ENCODE peak calls at places on chromosomes 16 and 17, in eight cellular contexts. T is colonic mucosa, L is fibroblast of mammary gland, D is ascending aorta, B is Calu3, G is psoas muscle, H is heart left ventricle, F is nephron progenitor cell. W is an unnamed sample.

GRCh38 chr17:879546-879945 is 97.4 kb downstream of the MRM3 start:
- DNase-seq in T (peak; percentile 55), L (peak; percentile 92), D (peak; percentile 18), B (peak; percentile 68), G (peak; percentile 86), H (peak; percentile 84), F (peak; percentile 60), W (peak; percentile 54)

GRCh38 chr17:15900871-15901270 is 44.1 kb upstream of the ADORA2B start:
- DNase-seq in T (no peak), L (no peak), D (no peak), B (no peak), G (no peak), H (no peak), F (no peak), W (no peak)

GRCh38 chr17:36500745-36501225 is 14.3 kb downstream of the ZNHIT3 start:
- DNase-seq in T (no peak), L (no peak), D (no peak), B (no peak), G (no peak), H (no peak), F (no peak), W (no peak)

GRCh38 chr16:23704772-23705516 is 8.1 kb downstream of the ERN2 start:
- DNase-seq in T (no peak), L (no peak), D (no peak), B (no peak), G (no peak), H (no peak), F (no peak), W (no peak)

GRCh38 chr16:9706217-9706616 is 476.0 kb downstream of the GRIN2A start:
- DNase-seq in T (no peak), L (peak; percentile 0), D (no peak), B (peak; percentile 55), G (no peak), H (no peak), F (no peak), W (no peak)

GRCh38 chr16:10562361-10562899 is 18.0 kb downstream of the EMP2 start:
- DNase-seq in T (no peak), L (no peak), D (no peak), B (no peak), G (no peak), H (no peak), F (no peak), W (no peak)

GRCh38 chr17:75854111-75854748 is 905 bp downstream of the WBP2 start:
- DNase-seq in T (no peak), L (peak; percentile 73), D (no peak), B (no peak), G (peak; percentile 75), H (no peak), F (no peak), W (no peak)

GRCh38 chr17:73532441-73532901 is 111.8 kb downstream of the SDK2 start:
- DNase-seq in T (no peak), L (no peak), D (no peak), B (no peak), G (no peak), H (no peak), F (no peak), W (no peak)

GRCh38 chr17:79793924-79794304 is 3.0 kb downstream of the CBX8 start:
- DNase-seq in T (no peak), L (no peak), D (no peak), B (no peak), G (no peak), H (no peak), F (no peak), W (no peak)

GRCh38 chr16:86455116-86455515 is 55.2 kb upstream of the FOXF1 start:
- DNase-seq in T (no peak), L (peak; percentile 98), D (no peak), B (no peak), G (no peak), H (no peak), F (no peak), W (no peak)

GRCh38 chr16:88413631-88414030 is 30.9 kb downstream of the ZNF469 start:
- DNase-seq in T (no peak), L (no peak), D (no peak), B (no peak), G (no peak), H (no peak), F (no peak), W (no peak)

GRCh38 chr16:88416686-88417085 is 33.9 kb downstream of the ZNF469 start:
- DNase-seq in T (no peak), L (no peak), D (no peak), B (no peak), G (no peak), H (no peak), F (no peak), W (no peak)

GRCh38 chr16:88414521-88415380 is 32.0 kb downstream of the ZNF469 start:
- DNase-seq in T (no peak), L (no peak), D (no peak), B (no peak), G (no peak), H (no peak), F (no peak), W (no peak)

GRCh38 chr16:88417684-88418476 is 35.1 kb downstream of the ZNF469 start:
- DNase-seq in T (no peak), L (no peak), D (no peak), B (no peak), G (no peak), H (no peak), F (no peak), W (no peak)

GRCh38 chr16:88415381-88416323 is 32.9 kb downstream of the ZNF469 start:
- DNase-seq in T (no peak), L (no peak), D (no peak), B (no peak), G (no peak), H (no peak), F (peak; percentile 50), W (no peak)
- TF ChIP-seq CTCF in T (no peak), L (no peak), D (no peak), B (no peak), G (no peak), H (no peak), F (no peak), W (no peak)

DNA sequence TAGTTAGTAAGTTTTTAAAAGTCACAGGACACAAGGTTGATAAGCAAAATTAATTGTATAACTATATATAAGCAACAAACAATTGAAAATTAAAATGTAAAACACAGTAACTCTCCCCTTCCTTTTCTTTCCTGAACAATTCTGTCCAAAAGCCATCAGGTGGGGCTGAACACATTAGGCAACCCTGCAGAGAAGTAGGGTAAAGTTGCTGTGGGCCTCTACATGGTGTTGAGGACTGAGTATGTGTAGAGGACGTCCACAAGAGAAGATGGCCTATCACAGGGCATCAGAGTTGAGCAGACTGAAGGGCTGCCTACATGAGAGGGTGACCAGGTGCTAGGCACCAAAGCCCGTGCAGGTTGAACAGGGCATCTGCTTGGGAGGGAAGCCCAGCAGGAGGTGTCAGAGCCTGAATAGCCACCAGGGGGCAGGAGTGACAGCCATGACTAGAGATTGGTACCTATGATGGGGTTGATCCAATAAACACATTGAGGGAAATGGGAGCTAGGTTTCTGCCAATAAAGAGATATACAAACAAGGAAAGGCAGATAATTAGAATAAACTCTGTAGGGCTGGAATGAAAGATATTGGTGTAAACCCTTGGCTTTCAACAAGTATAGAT is 415.1 kb downstream of the NPIPA8 start:
- DNase-seq in T (peak; percentile 72), L (peak; percentile 17), D (no peak), B (peak; percentile 13), G (no peak), H (no peak), F (peak; percentile 15), W (peak; percentile 15)
- TF ChIP-seq CTCF in T (peak; percentile 69), L (peak; percentile 37), D (no peak), B (peak; percentile 23), G (peak; percentile 33), H (peak; percentile 25), F (peak; percentile 11), W (peak; percentile 57)

GRCh38 chr16:57600048-57600835 is 28.2 kb upstream of the ADGRG1 start:
- DNase-seq in T (peak; percentile 67), L (peak; percentile 42), D (no peak), B (peak; percentile 88), G (peak; percentile 72), H (peak; percentile 33), F (peak; percentile 75), W (peak; percentile 11)
- TF ChIP-seq CTCF in T (peak; percentile 60), L (peak; percentile 53), D (peak; percentile 28), B (peak; percentile 94), G (peak; percentile 52), H (peak; percentile 72), F (peak; percentile 76), W (peak; percentile 88)

DNA sequence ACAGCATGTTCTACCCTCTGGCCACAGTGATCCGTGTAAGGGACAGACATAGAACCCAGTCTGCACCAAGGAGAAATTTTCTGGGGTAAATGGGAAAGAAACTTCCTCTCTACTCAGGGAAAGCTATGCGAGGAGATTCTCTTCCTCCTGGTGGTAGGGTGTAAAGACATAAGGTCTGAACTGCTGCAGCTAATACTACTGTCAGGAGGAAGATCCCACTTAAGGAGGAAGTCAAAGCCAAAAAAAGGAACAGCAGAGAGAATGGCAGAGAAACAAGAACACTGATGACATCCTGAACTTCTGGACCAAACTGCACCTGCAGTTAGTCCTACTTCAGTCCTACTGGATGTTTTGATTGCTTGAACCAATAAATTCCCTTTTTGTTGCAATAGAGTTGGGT is 7.1 kb upstream of the TM4SF5 start:
- DNase-seq in T (no peak), L (no peak), D (no peak), B (no peak), G (no peak), H (no peak), F (no peak), W (no peak)
- TF ChIP-seq CTCF in T (no peak), L (no peak), D (no peak), B (no peak), G (no peak), H (no peak), F (no peak), W (no peak)

GRCh38 chr16:78930561-78930960 is 670.0 kb downstream of the MAF start:
- DNase-seq in T (no peak), L (no peak), D (no peak), B (no peak), G (no peak), H (no peak), F (no peak), W (no peak)

GRCh38 chr16:78929798-78930197 is 670.7 kb downstream of the MAF start:
- DNase-seq in T (no peak), L (no peak), D (no peak), B (no peak), G (no peak), H (no peak), F (no peak), W (no peak)

GRCh38 chr16:78936060-78936459 is 664.5 kb downstream of the MAF start:
- DNase-seq in T (no peak), L (no peak), D (no peak), B (no peak), G (no peak), H (no peak), F (no peak), W (no peak)

GRCh38 chr16:78931267-78932060 is 669.1 kb downstream of the MAF start:
- DNase-seq in T (no peak), L (no peak), D (no peak), B (no peak), G (no peak), H (no peak), F (no peak), W (no peak)

GRCh38 chr16:78932395-78932794 is 668.1 kb downstream of the MAF start:
- DNase-seq in T (no peak), L (no peak), D (no peak), B (no peak), G (no peak), H (no peak), F (no peak), W (no peak)
- TF ChIP-seq CTCF in T (no peak), L (no peak), D (no peak), B (no peak), G (no peak), H (no peak), F (no peak), W (no peak)

GRCh38 chr17:7982666-7983065 is 19.7 kb upstream of the GUCY2D start:
- DNase-seq in T (no peak), L (no peak), D (no peak), B (no peak), G (no peak), H (no peak), F (no peak), W (no peak)
- TF ChIP-seq CTCF in T (no peak), L (peak; percentile 19), D (no peak), B (no peak), G (no peak), H (no peak), F (no peak), W (no peak)